ENCODE peak calls at places on chromosome 4, in nine cellular contexts. Q is colonic mucosa; K is cardiac muscle cell; A is pancreas; R is CD4-positive, alpha-beta memory T cell; N is neuronal stem cell; E is HepG2; G is Peyer's patch; B is gastrocnemius medialis. P is an unnamed sample. For H3K36me3 and H3K27me3, the result is how much of the 10 kb centered on the place peaks cover.

GRCh38 chr4:13700196-13701140 is 72.9 kb upstream of the BOD1L1 start:
- DNase-seq in Q (no peak), K (no peak), A (no peak), R (no peak), N (no peak), E (no peak), G (no peak), B (no peak), P (no peak)

GRCh38 chr4:150357829-150358228 is 224.1 kb upstream of the MAB21L2 start:
- DNase-seq in Q (no peak), K (no peak), A (no peak), R (no peak), N (no peak), E (no peak), G (no peak), B (no peak), P (no peak)

GRCh38 chr4:149595500-149595899 is 220.1 kb downstream of the IQCM start:
- DNase-seq in Q (no peak), K (no peak), A (no peak), R (no peak), N (no peak), E (no peak), G (no peak), B (no peak), P (no peak)

GRCh38 chr4:169723207-169723606 is 34.5 kb downstream of the HPF1 start:
- DNase-seq in Q (no peak), K (peak), A (no peak), R (no peak), N (no peak), E (peak), G (no peak), B (no peak), P (peak)

GRCh38 chr4:109998867-109999303 is 86.2 kb downstream of the EGF start:
- DNase-seq in Q (peak), K (peak), A (no peak), R (peak), N (peak), E (peak), G (no peak), B (no peak), P (peak)

GRCh38 chr4:137678796-137679195 is 146.5 kb upstream of the PCDH18 start:
- DNase-seq in Q (no peak), K (no peak), A (no peak), R (no peak), N (no peak), E (no peak), G (no peak), B (no peak), P (no peak)

GRCh38 chr4:180665994-180666818 is 1577.0 kb upstream of the TENM3 start:
- DNase-seq in Q (peak), K (peak), A (no peak), R (no peak), N (peak), E (peak), G (no peak), B (no peak), P (peak)

GRCh38 chr4:6087669-6088068 is 69.4 kb upstream of the C4orf50 start:
- DNase-seq in Q (no peak), K (peak), A (peak), R (no peak), N (peak), E (peak), G (no peak), B (no peak), P (peak)

GRCh38 chr4:155353923-155354540 is 22.7 kb downstream of the MAP9 start:
- DNase-seq in Q (peak), K (peak), A (peak), R (no peak), N (peak), E (peak), G (peak), B (peak), P (no peak)

GRCh38 chr4:84379881-84380618 is 119.0 kb downstream of the NKX6-1 start:
- DNase-seq in Q (no peak), K (no peak), A (no peak), R (no peak), N (no peak), E (no peak), G (no peak), B (no peak), P (no peak)

GRCh38 chr4:8817081-8817812 is 54.4 kb downstream of the HMX1 start:
- DNase-seq in Q (no peak), K (no peak), A (no peak), R (no peak), N (no peak), E (no peak), G (no peak), B (no peak), P (peak)

GRCh38 chr4:34861661-34862060 is 1382.7 kb downstream of the ARAP2 start:
- DNase-seq in Q (no peak), K (no peak), A (no peak), R (no peak), N (no peak), E (no peak), G (no peak), B (no peak), P (no peak)

GRCh38 chr4:121479801-121480200 is 99.0 kb upstream of the QRFPR start:
- DNase-seq in Q (no peak), K (no peak), A (no peak), R (no peak), N (no peak), E (no peak), G (no peak), B (no peak), P (no peak)

GRCh38 chr4:125316391-125316780 is 1.6 kb downstream of the FAT4 start:
- DNase-seq in Q (peak), K (peak), A (no peak), R (no peak), N (peak), E (no peak), G (no peak), B (peak), P (peak)

DNA sequence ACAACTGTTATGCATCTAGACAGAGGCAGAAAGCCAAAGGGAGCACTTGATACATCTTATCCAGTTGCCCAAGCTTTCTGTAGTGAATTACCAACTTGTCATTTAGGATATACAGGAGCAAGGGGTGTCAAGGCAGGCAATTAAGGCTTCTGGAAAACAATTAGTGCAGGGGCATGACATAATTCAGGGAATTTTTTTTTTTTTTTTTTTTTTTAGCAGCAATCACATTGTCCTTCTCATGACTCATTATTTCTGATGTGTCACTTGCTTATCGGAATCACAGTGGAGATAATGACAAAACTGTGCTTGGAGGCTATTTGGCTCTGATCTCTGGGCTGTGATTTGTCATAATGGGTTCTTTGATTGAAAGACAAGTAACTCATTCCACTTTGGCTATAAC is 259.5 kb downstream of the ARHGAP24 start:
- DNase-seq in Q (no peak), K (no peak), A (no peak), R (no peak), N (no peak), E (no peak), G (no peak), B (no peak), P (no peak)
- H3K4me3 ChIP-seq in Q (no peak), K (no peak), A (no peak), R (no peak), N (no peak), E (no peak), G (no peak), B (no peak), P (no peak)

DNA sequence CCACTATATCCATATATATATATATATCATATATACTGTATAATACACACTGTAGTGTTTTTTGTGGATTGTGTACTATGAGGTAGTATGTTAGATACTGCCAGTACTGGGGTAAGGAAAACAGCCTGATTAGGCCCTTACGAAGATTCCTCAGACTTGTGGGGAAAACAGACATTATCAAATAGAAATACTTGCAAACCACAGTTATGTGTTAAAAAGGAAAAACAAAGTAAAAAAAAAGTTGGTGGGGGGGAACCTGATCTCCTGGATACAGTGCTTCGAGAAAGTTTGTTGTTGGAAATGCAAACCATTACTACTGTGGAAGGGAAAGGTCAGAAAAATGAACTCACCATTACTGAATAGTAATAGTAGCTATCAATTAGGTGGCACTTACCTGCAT is 53.0 kb downstream of the PKD2 start:
- DNase-seq in Q (no peak), K (no peak), A (no peak), R (no peak), N (no peak), E (no peak), G (no peak), B (no peak), P (no peak)
- H3K36me3 ChIP-seq in Q (under half), K (under half), A (under half), R (under half), N (under half), E (under half), G (under half), B (under half), P (under half)

GRCh38 chr4:7189475-7190277 is 2.7 kb upstream of the SORCS2 start:
- DNase-seq in Q (no peak), K (no peak), A (no peak), R (no peak), N (no peak), E (peak), G (no peak), B (no peak), P (peak)
- H3K27me3 ChIP-seq in Q (under half), K (half or more), A (under half), R (under half), N (under half), E (under half), G (under half), B (under half), P (under half)

DNA sequence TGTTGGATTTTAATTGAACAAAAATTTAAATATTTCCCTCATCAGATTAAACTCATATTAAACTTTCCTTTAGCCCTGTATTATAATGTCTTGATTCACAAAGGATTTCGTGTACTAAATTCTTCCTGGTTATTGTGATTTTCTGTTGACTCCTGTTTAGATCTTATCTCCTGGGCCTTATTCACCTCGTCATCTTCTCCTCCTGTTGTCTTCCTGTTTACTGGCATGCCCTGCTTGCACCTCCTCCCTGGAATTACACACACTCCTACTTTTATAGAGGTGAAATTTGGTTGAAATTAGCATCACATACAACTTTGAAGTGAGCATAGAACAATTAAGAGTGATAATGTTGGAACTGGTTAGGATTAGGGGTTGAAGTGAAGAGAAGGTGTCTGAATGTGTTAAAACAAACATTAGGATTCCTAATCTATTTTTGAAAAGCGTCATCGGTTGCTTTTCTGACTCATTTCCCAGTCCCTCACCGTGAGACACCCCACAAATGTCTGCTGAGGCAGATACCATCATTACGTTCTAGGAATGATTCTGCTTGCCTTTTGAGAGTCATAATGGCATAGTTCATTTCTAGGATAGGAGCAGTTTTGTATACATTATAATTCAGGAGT is 32.5 kb downstream of the TLL1 start:
- DNase-seq in Q (no peak), K (no peak), A (no peak), R (no peak), N (no peak), E (no peak), G (no peak), B (no peak), P (no peak)
- H3K4me3 ChIP-seq in Q (no peak), K (no peak), A (no peak), R (no peak), N (no peak), E (no peak), G (no peak), B (no peak), P (no peak)

GRCh38 chr4:119506761-119507160 is 121.8 kb downstream of the PDE5A start:
- DNase-seq in Q (no peak), K (no peak), A (no peak), R (no peak), N (no peak), E (no peak), G (no peak), B (no peak), P (no peak)

GRCh38 chr4:119512398-119512797 is 116.2 kb downstream of the PDE5A start:
- DNase-seq in Q (no peak), K (no peak), A (no peak), R (no peak), N (no peak), E (no peak), G (no peak), B (no peak), P (no peak)

GRCh38 chr4:119508281-119508680 is 120.3 kb downstream of the PDE5A start:
- DNase-seq in Q (no peak), K (no peak), A (no peak), R (no peak), N (no peak), E (no peak), G (no peak), B (no peak), P (no peak)

DNA sequence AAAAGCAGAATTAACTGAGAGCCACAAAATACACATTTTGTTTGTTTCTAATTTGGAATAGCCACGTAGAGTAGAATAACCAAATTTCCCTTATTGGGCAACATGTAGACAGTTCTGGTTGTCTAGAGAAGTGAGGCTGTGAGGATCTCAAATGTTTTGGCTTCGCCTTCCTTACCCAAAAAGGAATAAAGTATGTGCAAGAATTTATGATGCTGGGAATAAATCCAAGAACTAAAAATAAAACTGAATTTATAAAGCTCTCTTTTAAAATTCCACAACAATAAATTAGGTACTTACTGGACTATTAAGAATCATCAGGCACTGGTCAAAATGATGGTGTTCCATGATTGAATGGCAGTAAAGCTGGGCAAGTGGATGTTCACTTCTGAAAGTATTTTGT is 117.9 kb downstream of the PDE5A start:
- DNase-seq in Q (no peak), K (no peak), A (no peak), R (no peak), N (no peak), E (no peak), G (no peak), B (no peak), P (no peak)
- H3K36me3 ChIP-seq in Q (under half), K (under half), A (under half), R (under half), N (under half), E (under half), G (under half), B (under half), P (under half)

GRCh38 chr4:39204543-39204942 is 22.2 kb downstream of the WDR19 start:
- DNase-seq in Q (no peak), K (no peak), A (no peak), R (no peak), N (no peak), E (no peak), G (no peak), B (no peak), P (no peak)

GRCh38 chr4:39201963-39202362 is 19.6 kb downstream of the WDR19 start:
- DNase-seq in Q (no peak), K (no peak), A (no peak), R (no peak), N (no peak), E (no peak), G (no peak), B (no peak), P (no peak)

GRCh38 chr4:39205476-39205875 is 23.1 kb downstream of the WDR19 start:
- DNase-seq in Q (no peak), K (no peak), A (no peak), R (no peak), N (no peak), E (no peak), G (no peak), B (no peak), P (no peak)

GRCh38 chr4:39205000-39205399 is 22.7 kb downstream of the WDR19 start:
- DNase-seq in Q (no peak), K (no peak), A (no peak), R (no peak), N (no peak), E (no peak), G (no peak), B (no peak), P (no peak)
- H3K27me3 ChIP-seq in Q (under half), K (under half), A (under half), R (under half), N (under half), E (under half), G (under half), B (under half), P (under half)

GRCh38 chr4:111652206-111652605 is 493.0 kb upstream of the FAM241A start:
- DNase-seq in Q (no peak), K (no peak), A (no peak), R (no peak), N (no peak), E (no peak), G (no peak), B (no peak), P (no peak)
- H3K4me3 ChIP-seq in Q (no peak), K (no peak), A (no peak), R (no peak), N (no peak), E (no peak), G (no peak), B (no peak), P (no peak)

DNA sequence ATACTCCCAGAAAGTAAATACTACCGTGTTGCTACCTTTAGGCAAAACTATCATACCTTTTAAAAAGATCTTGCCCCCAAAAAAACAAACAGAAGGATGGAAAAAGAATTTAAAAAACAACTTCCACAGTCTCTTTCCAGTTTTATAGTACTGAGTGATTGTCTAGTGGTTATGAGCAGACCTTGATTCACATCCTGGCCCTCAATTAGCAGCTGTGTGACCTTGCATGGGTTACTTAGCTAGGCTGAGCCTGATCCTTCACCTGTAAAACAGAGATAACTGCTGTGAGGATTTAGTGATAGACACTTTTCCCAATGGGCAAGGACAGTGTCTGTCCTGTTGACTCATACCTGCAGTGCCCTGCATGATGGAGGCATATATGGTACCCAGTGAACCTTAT is 49.0 kb downstream of the SMAD1 start:
- DNase-seq in Q (no peak), K (no peak), A (no peak), R (no peak), N (no peak), E (no peak), G (no peak), B (no peak), P (no peak)
- H3K36me3 ChIP-seq in Q (under half), K (under half), A (under half), R (under half), N (under half), E (under half), G (under half), B (under half), P (under half)

GRCh38 chr4:3481783-3482397 is 18.8 kb downstream of the DOK7 start:
- DNase-seq in Q (peak), K (no peak), A (no peak), R (no peak), N (no peak), E (no peak), G (no peak), B (peak), P (no peak)
- H3K27me3 ChIP-seq in Q (under half), K (under half), A (under half), R (under half), N (under half), E (under half), G (under half), B (under half), P (under half)

GRCh38 chr4:185881427-185881826 is 69.4 kb upstream of the SORBS2 start:
- DNase-seq in Q (no peak), K (no peak), A (no peak), R (no peak), N (no peak), E (no peak), G (no peak), B (no peak), P (no peak)
- H3K4me3 ChIP-seq in Q (no peak), K (no peak), A (no peak), R (no peak), N (no peak), E (no peak), G (no peak), B (no peak), P (no peak)